ENCODE peak calls at places on chromosomes 1 and 21, in six cellular contexts. One of them, this sample, is unnamed.

GRCh38 chr1:210434224-210434623 is 105.5 kb downstream of the HHAT start:
- DNase-seq in GM12891: no peak
- DNase-seq in K562: no peak
- DNase-seq in HepG2: no peak
- DNase-seq in GM12878: no peak
- DNase-seq in H1: no peak
- DNase-seq in this sample: no peak

GRCh38 chr1:227951624-227952373 is 4.1 kb upstream of the WNT9A start:
- DNase-seq in GM12891: no peak
- DNase-seq in K562: no peak
- DNase-seq in GM12878: no peak
- DNase-seq in H1: no peak
- DNase-seq in HepG2: no peak
- DNase-seq in this sample: peak; percentile 14

GRCh38 chr1:117673405-117673804 is 67.6 kb downstream of the TENT5C start:
- DNase-seq in K562: no peak
- DNase-seq in H1: no peak
- DNase-seq in GM12891: no peak
- DNase-seq in HepG2: no peak
- DNase-seq in GM12878: no peak
- DNase-seq in this sample: no peak

GRCh38 chr1:48803474-48803873 is 26.8 kb upstream of the BEND5 start:
- DNase-seq in H1: no peak
- DNase-seq in GM12891: no peak
- DNase-seq in K562: no peak
- DNase-seq in GM12878: no peak
- DNase-seq in HepG2: no peak
- DNase-seq in this sample: no peak

GRCh38 chr1:55211456-55211855 is 3.7 kb downstream of the USP24 start:
- DNase-seq in K562: no peak
- DNase-seq in HepG2: peak; percentile 35
- DNase-seq in GM12891: no peak
- DNase-seq in GM12878: no peak
- DNase-seq in H1: no peak
- DNase-seq in this sample: no peak

GRCh38 chr1:106536741-106537140 is 519.7 kb upstream of the PRMT6 start:
- DNase-seq in HepG2: no peak
- DNase-seq in K562: no peak
- DNase-seq in GM12891: no peak
- DNase-seq in GM12878: no peak
- DNase-seq in H1: no peak
- DNase-seq in this sample: no peak

GRCh38 chr1:180773210-180773865 is 139.4 kb upstream of the KIAA1614 start:
- DNase-seq in K562: no peak
- DNase-seq in GM12891: no peak
- DNase-seq in GM12878: no peak
- DNase-seq in H1: no peak
- DNase-seq in HepG2: no peak
- DNase-seq in this sample: no peak

GRCh38 chr1:9293512-9294439 is 1.1 kb downstream of the SPSB1 start:
- DNase-seq in GM12878: no peak
- DNase-seq in H1: peak; percentile 67
- DNase-seq in GM12891: no peak
- DNase-seq in K562: no peak
- DNase-seq in HepG2: no peak
- DNase-seq in this sample: no peak

GRCh38 chr1:5915587-5916571 is 76.3 kb downstream of the NPHP4 start:
- DNase-seq in GM12891: peak; percentile 48
- DNase-seq in K562: peak; percentile 66
- DNase-seq in HepG2: peak; percentile 30
- DNase-seq in GM12878: peak; percentile 5
- DNase-seq in H1: peak; percentile 45
- DNase-seq in this sample: no peak

DNA sequence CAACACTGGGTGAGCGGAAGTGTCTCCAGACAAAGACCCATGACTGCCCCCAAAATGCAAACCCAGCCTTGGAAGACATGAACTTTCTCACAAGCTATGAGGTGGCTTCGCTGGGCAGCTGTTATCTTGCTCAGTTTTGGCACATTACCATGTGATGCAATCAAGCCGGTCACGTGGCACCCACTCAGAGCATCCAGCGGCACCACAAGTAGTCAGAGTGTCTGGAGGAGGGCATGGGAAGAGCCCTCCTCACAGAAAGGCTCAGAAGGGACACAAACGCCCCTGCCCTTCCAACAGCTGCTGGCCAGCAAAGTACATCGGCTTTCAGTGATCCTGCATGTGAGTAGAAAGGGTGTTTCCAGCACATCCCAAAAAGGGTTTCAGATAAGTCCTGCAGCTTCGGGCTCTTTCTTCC is 145.5 kb upstream of the IRF2BP2 start:
- DNase-seq in K562: peak; percentile 66
- DNase-seq in GM12891: no peak
- DNase-seq in GM12878: no peak
- DNase-seq in HepG2: no peak
- DNase-seq in H1: no peak
- DNase-seq in this sample: no peak
- TF ChIP-seq POLR2AphosphoS5 in K562: no peak
- TF ChIP-seq POLR2AphosphoS5 in GM12891: no peak
- TF ChIP-seq POLR2AphosphoS5 in GM12878: no peak
- TF ChIP-seq POLR2AphosphoS5 in HepG2: no peak
- TF ChIP-seq POLR2AphosphoS5 in H1: no peak
- TF ChIP-seq POLR2AphosphoS5 in this sample: no peak

DNA sequence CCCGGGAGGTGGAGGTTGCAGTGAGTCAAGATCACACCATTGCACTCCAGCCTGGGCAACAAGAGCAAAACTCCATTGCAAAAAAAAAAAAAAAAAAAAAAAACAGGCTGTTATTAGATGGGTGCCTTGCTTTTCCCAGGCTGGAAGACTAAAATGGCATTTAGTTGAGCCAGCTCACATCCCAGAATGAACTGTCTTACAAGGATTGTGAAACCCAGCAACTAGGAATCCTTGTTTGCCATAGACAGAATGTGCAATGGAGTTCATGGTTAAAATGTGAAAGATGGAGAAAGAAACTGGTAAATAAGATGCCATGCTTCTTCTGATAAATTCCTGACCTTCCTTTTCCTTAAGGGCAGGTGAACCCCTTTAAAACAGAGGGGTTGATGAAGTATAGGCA is 215.8 kb upstream of the GREM2 start:
- DNase-seq in H1: no peak
- DNase-seq in K562: no peak
- DNase-seq in HepG2: no peak
- DNase-seq in GM12891: no peak
- DNase-seq in GM12878: no peak
- DNase-seq in this sample: no peak
- TF ChIP-seq TAF1 in H1: no peak
- TF ChIP-seq TAF1 in K562: no peak
- TF ChIP-seq TAF1 in HepG2: no peak
- TF ChIP-seq TAF1 in GM12891: no peak
- TF ChIP-seq TAF1 in GM12878: no peak
- TF ChIP-seq TAF1 in this sample: no peak

DNA sequence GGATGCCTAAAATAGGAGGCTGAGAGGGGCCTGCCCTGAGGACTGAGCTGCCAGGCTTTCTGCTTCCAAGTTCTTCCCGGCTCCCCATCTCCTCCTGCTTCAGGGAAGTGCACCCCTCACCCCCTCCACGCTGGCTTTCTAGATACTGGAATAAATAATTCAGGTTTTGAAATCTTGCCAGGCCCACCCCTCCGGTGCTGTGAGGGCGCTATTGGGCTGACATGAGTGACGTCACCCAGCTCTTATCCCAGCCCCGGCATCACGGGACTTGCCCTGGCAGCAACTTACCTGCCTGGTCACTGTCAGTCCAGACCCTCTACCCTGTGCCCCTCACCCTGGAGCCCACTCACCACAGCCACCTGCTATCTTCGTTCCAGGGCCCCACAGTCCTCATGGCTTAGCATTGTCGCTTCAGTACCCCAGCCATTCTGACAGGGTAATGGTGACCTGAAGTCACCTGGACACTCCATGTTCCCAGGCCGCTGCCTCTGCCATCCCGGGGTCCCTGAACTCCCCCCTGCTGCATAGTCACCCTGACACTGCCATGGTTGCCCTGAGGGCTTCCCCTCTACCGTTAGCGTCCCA is 819 bp upstream of the GPR3 start:
- DNase-seq in GM12878: no peak
- DNase-seq in GM12891: no peak
- DNase-seq in H1: peak; percentile 83
- DNase-seq in HepG2: peak; percentile 29
- DNase-seq in K562: peak; percentile 54
- DNase-seq in this sample: no peak
- TF ChIP-seq POLR2A in GM12878: no peak
- TF ChIP-seq POLR2A in GM12891: no peak
- TF ChIP-seq POLR2A in H1: no peak
- TF ChIP-seq POLR2A in HepG2: no peak
- TF ChIP-seq POLR2A in K562: no peak
- TF ChIP-seq POLR2A in this sample: no peak

GRCh38 chr1:56508523-56508983 is 70.8 kb downstream of the PLPP3 start:
- DNase-seq in GM12891: no peak
- DNase-seq in H1: no peak
- DNase-seq in GM12878: no peak
- DNase-seq in K562: no peak
- DNase-seq in HepG2: peak; percentile 98
- DNase-seq in this sample: no peak
- TF ChIP-seq POLR2AphosphoS5 in GM12891: no peak
- TF ChIP-seq POLR2AphosphoS5 in H1: no peak
- TF ChIP-seq POLR2AphosphoS5 in GM12878: no peak
- TF ChIP-seq POLR2AphosphoS5 in K562: no peak
- TF ChIP-seq POLR2AphosphoS5 in HepG2: no peak
- TF ChIP-seq POLR2AphosphoS5 in this sample: no peak

GRCh38 chr21:17372200-17372599 is 140.6 kb upstream of the CXADR start:
- DNase-seq in HepG2: no peak
- DNase-seq in H1: no peak
- DNase-seq in K562: no peak
- DNase-seq in GM12891: no peak
- DNase-seq in GM12878: no peak
- DNase-seq in this sample: no peak
- TF ChIP-seq TAF1 in HepG2: no peak
- TF ChIP-seq TAF1 in H1: no peak
- TF ChIP-seq TAF1 in K562: no peak
- TF ChIP-seq TAF1 in GM12891: no peak
- TF ChIP-seq TAF1 in GM12878: no peak
- TF ChIP-seq TAF1 in this sample: no peak

GRCh38 chr21:36695671-36696389 is 3.1 kb upstream of the SIM2 start:
- DNase-seq in HepG2: no peak
- DNase-seq in K562: no peak
- DNase-seq in GM12891: peak; percentile 11
- DNase-seq in GM12878: no peak
- DNase-seq in H1: peak; percentile 79
- DNase-seq in this sample: no peak

GRCh38 chr21:36696390-36696639 is 2.6 kb upstream of the SIM2 start:
- DNase-seq in H1: no peak
- DNase-seq in HepG2: no peak
- DNase-seq in GM12891: no peak
- DNase-seq in K562: no peak
- DNase-seq in GM12878: no peak
- DNase-seq in this sample: no peak

GRCh38 chr21:36698160-36699025 is 522 bp upstream of the SIM2 start:
- DNase-seq in HepG2: no peak
- DNase-seq in GM12891: peak; percentile 31
- DNase-seq in H1: peak; percentile 81
- DNase-seq in GM12878: no peak
- DNase-seq in K562: no peak
- DNase-seq in this sample: peak; percentile 25

GRCh38 chr21:36697473-36698159 is 1.3 kb upstream of the SIM2 start:
- DNase-seq in GM12891: peak; percentile 11
- DNase-seq in K562: no peak
- DNase-seq in GM12878: no peak
- DNase-seq in H1: peak; percentile 78
- DNase-seq in HepG2: no peak
- DNase-seq in this sample: peak; percentile 24

GRCh38 chr21:36696640-36697472 is 2.1 kb upstream of the SIM2 start:
- DNase-seq in HepG2: no peak
- DNase-seq in K562: no peak
- DNase-seq in GM12878: no peak
- DNase-seq in H1: peak; percentile 56
- DNase-seq in GM12891: peak; percentile 27
- DNase-seq in this sample: no peak
- TF ChIP-seq POLR2A in HepG2: no peak
- TF ChIP-seq POLR2A in K562: no peak
- TF ChIP-seq POLR2A in GM12878: no peak
- TF ChIP-seq POLR2A in H1: no peak
- TF ChIP-seq POLR2A in GM12891: no peak
- TF ChIP-seq POLR2A in this sample: no peak

GRCh38 chr1:40316595-40317393 is at the start of gene COL9A2:
- DNase-seq in K562: no peak
- DNase-seq in H1: peak; percentile 69
- DNase-seq in GM12891: no peak
- DNase-seq in GM12878: no peak
- DNase-seq in HepG2: peak; percentile 64
- DNase-seq in this sample: peak; percentile 55

GRCh38 chr1:40314721-40315238 is 2.3 kb downstream of the COL9A2 start:
- DNase-seq in HepG2: peak; percentile 55
- DNase-seq in H1: no peak
- DNase-seq in GM12891: no peak
- DNase-seq in GM12878: no peak
- DNase-seq in K562: no peak
- DNase-seq in this sample: no peak

GRCh38 chr1:40315795-40316594 is 1.1 kb downstream of the COL9A2 start:
- DNase-seq in K562: no peak
- DNase-seq in GM12891: no peak
- DNase-seq in H1: peak; percentile 73
- DNase-seq in GM12878: no peak
- DNase-seq in HepG2: no peak
- DNase-seq in this sample: no peak

GRCh38 chr1:40313958-40314720 is 2.9 kb downstream of the COL9A2 start:
- DNase-seq in HepG2: peak; percentile 30
- DNase-seq in H1: no peak
- DNase-seq in GM12878: no peak
- DNase-seq in GM12891: no peak
- DNase-seq in K562: no peak
- DNase-seq in this sample: no peak

GRCh38 chr1:40315239-40315794 is 1.8 kb downstream of the COL9A2 start:
- DNase-seq in GM12878: peak; percentile 53
- DNase-seq in GM12891: peak; percentile 77
- DNase-seq in H1: peak; percentile 93
- DNase-seq in HepG2: peak; percentile 83
- DNase-seq in K562: peak; percentile 90
- DNase-seq in this sample: peak; percentile 69
- TF ChIP-seq POLR2AphosphoS5 in GM12878: peak; percentile 60
- TF ChIP-seq POLR2AphosphoS5 in GM12891: peak; percentile 77
- TF ChIP-seq POLR2AphosphoS5 in H1: no peak
- TF ChIP-seq POLR2AphosphoS5 in HepG2: peak; percentile 65
- TF ChIP-seq POLR2AphosphoS5 in K562: no peak
- TF ChIP-seq POLR2AphosphoS5 in this sample: peak; percentile 36

GRCh38 chr1:79519084-79519760 is 512.7 kb upstream of the ADGRL4 start:
- DNase-seq in GM12878: no peak
- DNase-seq in H1: no peak
- DNase-seq in HepG2: no peak
- DNase-seq in K562: no peak
- DNase-seq in GM12891: no peak
- DNase-seq in this sample: no peak

GRCh38 chr1:79517425-79518219 is 511.1 kb upstream of the ADGRL4 start:
- DNase-seq in K562: no peak
- DNase-seq in GM12891: no peak
- DNase-seq in HepG2: no peak
- DNase-seq in GM12878: no peak
- DNase-seq in H1: no peak
- DNase-seq in this sample: no peak
- TF ChIP-seq TAF1 in K562: no peak
- TF ChIP-seq TAF1 in GM12891: no peak
- TF ChIP-seq TAF1 in HepG2: no peak
- TF ChIP-seq TAF1 in GM12878: no peak
- TF ChIP-seq TAF1 in H1: no peak
- TF ChIP-seq TAF1 in this sample: no peak

This sample was measured in GM12892.